ENCODE peak calls at places on chromosomes 16 and 17, in six cellular contexts. V is fibroblast of villous mesenchyme; G is activated CD8-positive, alpha-beta T cell treated with anti-CD3 and anti-CD28 coated beads for 36 hours; Q is fibroblast of pulmonary artery; U is AG09319; D is heart left ventricle. S is an unnamed sample.

GRCh38 chr16:5374184-5374583 is 276.6 kb upstream of the EEF2KMT start:
- DNase-seq in G (no peak), D (no peak), V (no peak), U (no peak), Q (no peak), S (no peak)

GRCh38 chr16:65510850-65511249 is 389.0 kb upstream of the CDH11 start:
- DNase-seq in Q (peak), V (peak), D (no peak), U (no peak), G (no peak), S (no peak)

GRCh38 chr17:5837055-5837491 is 233.1 kb upstream of the WSCD1 start:
- DNase-seq in D (no peak), G (no peak), Q (peak), U (no peak), V (peak), S (no peak)

GRCh38 chr17:29412780-29413565 is 22.8 kb downstream of the TAOK1 start:
- DNase-seq in U (peak), V (peak), D (no peak), G (no peak), Q (peak), S (no peak)

GRCh38 chr17:6592193-6592592 is 35.8 kb upstream of the PITPNM3 start:
- DNase-seq in G (no peak), D (no peak), Q (no peak), U (no peak), V (no peak), S (no peak)

GRCh38 chr16:74745926-74746325 is 28.7 kb downstream of the FA2H start:
- DNase-seq in V (no peak), Q (no peak), G (no peak), U (no peak), D (no peak), S (no peak)

GRCh38 chr17:16283705-16284104 is 66.7 kb downstream of the PIGL start:
- DNase-seq in D (no peak), Q (peak), G (no peak), V (peak), U (no peak), S (no peak)

GRCh38 chr16:54284931-54285413 is 1.6 kb downstream of the IRX3 start:
- DNase-seq in V (no peak), G (no peak), Q (no peak), U (no peak), D (peak), S (peak)

DNA sequence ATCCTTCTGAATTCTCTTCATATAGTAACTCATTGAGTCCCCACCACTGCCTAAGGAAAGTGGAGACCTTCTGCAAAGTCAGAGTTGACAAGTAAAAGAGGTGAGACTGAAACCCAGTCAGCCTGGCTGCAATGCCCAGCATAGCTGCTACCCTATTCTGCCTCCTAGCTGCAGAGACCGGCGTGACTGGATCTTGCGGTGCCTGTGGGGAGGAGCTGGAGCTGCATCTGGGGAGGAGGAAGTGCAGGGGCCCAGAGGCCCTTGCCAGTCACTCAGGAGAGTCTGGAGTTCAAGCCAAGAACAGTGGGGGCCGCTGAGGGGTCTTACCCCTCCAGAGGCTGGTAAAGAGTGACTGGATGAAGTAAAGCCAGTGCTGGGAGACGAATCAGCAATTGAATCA is 35.0 kb upstream of the ZNF423 start:
- DNase-seq in V (no peak), G (peak), Q (peak), D (no peak), U (no peak), S (no peak)
- TF ChIP-seq CTCF in V (peak), G (no peak), Q (peak), D (peak), U (peak), S (no peak)

GRCh38 chr17:75878174-75878998 is at the start of gene TRIM47:
- DNase-seq in U (no peak), V (peak), G (peak), Q (peak), D (peak), S (peak)
- TF ChIP-seq CTCF in U (no peak), V (peak), G (no peak), Q (peak), D (no peak), S (no peak)

GRCh38 chr17:62687997-62688396 is 60.5 kb downstream of the MRC2 start:
- DNase-seq in D (no peak), V (no peak), U (no peak), G (no peak), Q (no peak), S (peak)
- TF ChIP-seq CTCF in D (no peak), V (no peak), U (no peak), G (no peak), Q (no peak), S (no peak)

GRCh38 chr17:61470530-61471136 is 18.4 kb downstream of the TBX4 start:
- DNase-seq in Q (no peak), V (no peak), U (no peak), G (no peak), D (no peak), S (peak)
- TF ChIP-seq CTCF in Q (no peak), V (no peak), U (no peak), G (no peak), D (no peak), S (no peak)

DNA sequence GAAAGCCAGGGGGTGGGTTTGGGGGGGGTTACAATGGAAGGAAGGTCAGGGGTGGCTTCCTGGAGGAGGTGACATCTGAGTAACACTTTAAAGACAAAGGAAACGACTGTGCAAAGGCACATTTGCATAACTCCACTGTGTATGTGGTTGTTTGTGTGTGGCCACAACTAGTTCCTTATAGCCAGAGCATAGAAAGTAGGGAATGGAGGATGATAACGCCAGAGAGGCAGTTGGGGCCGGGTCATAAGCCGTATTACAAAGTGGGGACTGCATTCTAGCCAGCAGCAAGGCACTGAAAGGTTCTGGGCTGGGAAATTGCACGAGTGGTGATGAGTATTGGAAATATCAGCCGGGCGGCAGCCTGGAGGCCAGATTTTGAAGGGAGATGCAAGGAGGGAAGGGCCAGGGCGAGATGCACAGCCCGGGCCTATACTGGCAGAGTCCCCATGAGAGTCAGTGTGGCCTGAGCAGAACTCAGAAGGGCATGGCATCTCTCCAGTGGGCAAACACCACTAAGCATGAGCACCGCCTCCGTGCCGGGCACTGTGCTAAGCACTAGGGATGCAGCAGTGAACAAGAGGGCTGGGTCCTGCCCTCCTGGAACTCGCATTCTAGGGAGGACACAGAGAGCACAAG is 33.6 kb downstream of the TK2 start:
- DNase-seq in D (no peak), G (no peak), U (no peak), V (no peak), Q (no peak), S (no peak)
- TF ChIP-seq CTCF in D (no peak), G (peak), U (no peak), V (no peak), Q (no peak), S (no peak)

GRCh38 chr16:88665148-88665547 is 2.3 kb upstream of the MVD start:
- DNase-seq in Q (no peak), U (no peak), V (no peak), D (peak), G (no peak), S (no peak)

GRCh38 chr16:88662222-88662842 is 559 bp downstream of the MVD start:
- DNase-seq in U (no peak), V (no peak), D (no peak), G (peak), Q (no peak), S (no peak)

GRCh38 chr16:88665570-88665969 is 2.7 kb upstream of the MVD start:
- DNase-seq in G (no peak), D (no peak), U (no peak), Q (no peak), V (no peak), S (no peak)

GRCh38 chr16:88659160-88659559 is 3.7 kb downstream of the MVD start:
- DNase-seq in V (no peak), Q (no peak), U (no peak), G (no peak), D (no peak), S (no peak)

DNA sequence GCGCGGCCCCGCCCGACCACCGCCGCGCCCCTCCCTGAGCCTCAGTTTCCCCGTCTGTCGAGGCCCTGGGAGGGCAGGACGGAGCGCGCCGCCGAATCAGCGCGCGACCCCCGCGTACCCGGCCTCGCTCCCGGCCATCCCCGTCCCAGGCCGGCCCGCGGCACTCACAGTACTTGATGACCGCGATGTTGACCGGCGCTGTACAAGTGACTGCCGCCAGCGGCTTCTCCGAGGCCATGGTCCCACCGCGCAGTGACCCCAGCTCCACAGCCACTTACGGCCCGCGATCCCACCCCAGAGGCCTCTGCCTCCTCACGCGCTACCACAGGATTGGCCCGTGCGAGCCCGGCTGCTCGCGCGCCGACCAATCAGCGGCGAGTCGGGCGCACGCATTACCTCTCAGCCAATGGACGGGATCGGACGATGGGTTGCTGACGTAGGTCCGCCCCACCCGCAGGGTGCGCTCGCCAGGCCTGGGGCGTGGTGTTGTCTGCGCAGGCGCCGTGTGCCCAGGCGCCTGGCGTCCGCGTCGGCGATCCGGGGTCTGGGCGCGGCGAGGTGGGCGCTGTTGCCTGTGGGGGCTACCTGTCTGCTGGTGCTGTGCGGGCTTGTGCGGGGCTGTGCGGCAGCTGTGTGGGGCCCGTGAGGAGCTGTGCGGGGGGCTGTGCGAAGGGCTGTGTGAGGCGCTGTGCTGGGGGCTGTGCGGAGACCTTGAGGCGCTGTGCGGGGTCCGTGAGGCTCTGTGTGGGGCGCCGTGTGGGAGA is at the start of gene MVD:
- DNase-seq in G (peak), V (peak), D (peak), Q (peak), U (peak), S (peak)
- TF ChIP-seq CTCF in G (no peak), V (no peak), D (no peak), Q (no peak), U (no peak), S (peak)

GRCh38 chr16:85557976-85558589 is 55.0 kb upstream of the GSE1 start:
- DNase-seq in G (no peak), V (no peak), U (no peak), D (no peak), Q (no peak), S (no peak)

GRCh38 chr16:85555549-85556455 is 57.3 kb upstream of the GSE1 start:
- DNase-seq in Q (peak), G (peak), U (no peak), V (peak), D (peak), S (no peak)

GRCh38 chr16:85556456-85557082 is 56.6 kb upstream of the GSE1 start:
- DNase-seq in G (peak), D (peak), V (peak), Q (no peak), U (no peak), S (peak)

GRCh38 chr16:85554791-85555548 is 58.2 kb upstream of the GSE1 start:
- DNase-seq in Q (peak), V (peak), G (peak), D (peak), U (no peak), S (peak)

DNA sequence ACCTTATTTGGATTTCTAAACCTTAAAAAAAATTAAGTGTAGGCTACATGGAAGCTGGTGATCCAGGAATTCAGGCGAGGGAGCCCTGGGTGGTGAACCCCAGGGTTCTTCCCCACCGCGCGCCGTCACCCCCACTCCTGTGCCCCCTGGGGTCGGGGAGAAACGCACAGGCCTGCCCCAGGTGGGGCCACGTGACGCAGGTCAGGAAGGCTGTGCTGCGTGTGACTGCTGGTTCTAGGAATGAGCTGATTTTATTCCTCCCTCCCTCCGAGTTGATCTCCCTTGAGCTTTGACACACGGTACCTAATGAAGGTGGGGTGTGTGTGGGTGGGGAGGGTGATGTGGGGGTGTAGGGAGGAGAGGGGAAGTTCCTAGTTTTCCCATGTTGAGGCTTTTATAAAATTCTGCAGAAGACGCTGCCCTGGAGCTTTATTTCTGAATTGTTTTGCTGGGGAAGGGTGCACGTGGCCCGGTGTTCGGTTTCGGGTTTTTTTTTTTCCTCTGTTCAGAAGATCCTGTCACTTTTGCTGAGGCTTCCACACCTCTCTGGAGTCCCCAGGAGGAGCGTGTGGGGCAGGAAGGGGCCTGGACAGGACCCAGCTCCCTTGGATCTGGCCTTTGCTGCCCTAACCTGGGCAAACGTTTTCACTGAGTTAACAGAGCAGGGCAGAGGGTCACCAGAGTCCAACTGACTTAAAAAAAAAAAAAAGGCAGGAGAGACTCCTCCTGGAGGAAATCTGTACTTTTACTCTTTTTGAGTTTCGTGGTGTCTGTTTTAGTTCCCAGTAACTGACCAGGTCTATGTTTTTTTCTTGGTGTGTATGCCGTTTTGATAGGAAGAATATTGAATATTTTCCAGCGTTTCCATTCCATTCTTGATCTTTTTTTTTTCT is 55.8 kb upstream of the GSE1 start:
- DNase-seq in D (no peak), U (no peak), G (peak), V (no peak), Q (peak), S (peak)
- TF ChIP-seq CTCF in D (no peak), U (peak), G (no peak), V (peak), Q (peak), S (no peak)

GRCh38 chr17:28320215-28321061 is 1.4 kb downstream of the TMEM97 start:
- DNase-seq in U (no peak), Q (no peak), G (no peak), V (peak), D (no peak), S (no peak)

GRCh38 chr17:28315846-28316705 is 2.9 kb upstream of the TMEM97 start:
- DNase-seq in U (no peak), Q (no peak), G (no peak), D (no peak), V (no peak), S (no peak)

GRCh38 chr17:28317965-28318758 is 838 bp upstream of the TMEM97 start:
- DNase-seq in G (peak), D (no peak), Q (no peak), V (no peak), U (no peak), S (no peak)

GRCh38 chr17:28317099-28317964 is 1.7 kb upstream of the TMEM97 start:
- DNase-seq in G (no peak), D (no peak), Q (no peak), U (no peak), V (no peak), S (no peak)

DNA sequence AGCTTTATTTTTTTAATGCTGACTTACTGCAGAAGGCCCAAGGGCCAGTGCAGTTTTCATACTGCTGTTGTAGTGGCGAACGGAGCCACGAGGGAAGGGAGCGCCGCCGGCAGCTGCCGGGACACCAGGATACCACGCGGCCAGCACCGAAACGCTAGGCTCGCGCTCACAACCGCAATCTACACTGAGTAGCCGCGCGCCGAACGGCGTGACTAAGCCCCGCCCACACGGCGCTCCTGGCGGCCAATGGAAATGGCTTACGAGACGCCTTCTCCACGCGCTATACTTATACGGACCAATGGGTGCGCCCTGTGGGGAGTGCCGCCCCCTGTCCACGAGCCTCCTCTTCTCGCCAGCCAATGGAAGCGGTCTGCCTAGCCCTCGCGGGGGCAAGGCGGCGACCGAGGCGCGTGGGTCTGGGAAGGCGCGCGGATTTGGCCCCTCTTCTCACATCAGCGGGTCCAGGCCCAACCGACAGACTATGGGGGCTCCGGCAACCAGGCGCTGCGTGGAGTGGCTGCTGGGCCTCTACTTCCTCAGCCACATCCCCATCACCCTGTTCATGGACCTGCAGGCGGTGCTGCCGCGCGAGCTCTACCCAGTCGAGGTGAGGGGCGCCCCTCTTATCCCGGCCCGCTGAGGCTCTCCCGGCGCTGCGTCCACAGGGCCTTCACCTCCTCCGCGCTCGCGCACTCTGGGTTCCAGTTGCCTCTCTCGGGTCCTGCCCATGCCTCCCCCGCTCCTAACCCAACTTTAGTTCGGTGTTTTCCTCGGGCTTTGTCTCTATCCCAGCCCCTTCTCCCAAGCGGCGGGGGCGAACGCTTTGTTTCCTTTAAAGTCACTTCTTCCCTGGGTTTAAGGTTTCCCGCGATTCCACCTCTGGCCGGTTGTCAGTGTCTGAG is at the start of gene TMEM97:
- DNase-seq in D (peak), V (peak), U (peak), Q (peak), G (peak), S (peak)
- TF ChIP-seq CTCF in D (peak), V (peak), U (peak), Q (no peak), G (peak), S (no peak)

S was measured in kidney.